ENCODE peak calls at places on chromosomes 13 and 19, in seven cellular contexts. C is mesendoderm, R is neuronal stem cell, T is mesenchymal stem cell, J is H1, D is IMR-90, I is trophoblast cell. A is an unnamed sample.
A peak's percentile ranks its signal among the peaks of the same experiment; 100 is the strongest.

GRCh38 chr13:36430247-36431203 is 1.8 kb upstream of the CCNA1 start:
- DNase-seq in C (peak; percentile 59), R (no peak), T (no peak), J (peak; percentile 62), D (no peak), I (no peak), A (peak; percentile 68)

GRCh38 chr19:11141937-11142527 is 13.6 kb downstream of the SPC24 start:
- DNase-seq in C (peak; percentile 55), R (no peak), T (peak; percentile 10), J (peak; percentile 54), D (no peak), I (no peak), A (peak; percentile 57)

GRCh38 chr13:35514166-35514565 is 37.7 kb upstream of the MAB21L1 start:
- DNase-seq in C (no peak), R (no peak), T (no peak), J (no peak), D (no peak), I (no peak), A (no peak)

GRCh38 chr13:112711528-112712265 is 21.9 kb downstream of the ATP11A start:
- DNase-seq in C (peak; percentile 100), R (peak; percentile 91), T (peak; percentile 98), J (peak; percentile 74), D (peak; percentile 98), I (peak; percentile 96), A (peak; percentile 93)

GRCh38 chr13:36436811-36437210 is 4.5 kb downstream of the CCNA1 start:
- DNase-seq in C (no peak), R (no peak), T (no peak), J (no peak), D (no peak), I (no peak), A (no peak)

GRCh38 chr13:75079226-75079625 is 402.7 kb downstream of the TBC1D4 start:
- DNase-seq in C (no peak), R (no peak), T (peak; percentile 34), J (no peak), D (peak; percentile 66), I (no peak), A (no peak)

GRCh38 chr13:102569488-102569887 is 27.3 kb upstream of the TPP2 start:
- DNase-seq in C (no peak), R (no peak), T (no peak), J (no peak), D (peak; percentile 69), I (no peak), A (no peak)

GRCh38 chr13:99206873-99207272 is 6.2 kb downstream of the UBAC2 start:
- DNase-seq in C (no peak), R (no peak), T (no peak), J (no peak), D (no peak), I (no peak), A (no peak)

GRCh38 chr19:58482372-58482771 is 6.2 kb downstream of the ZNF446 start:
- DNase-seq in C (no peak), R (no peak), T (no peak), J (no peak), D (no peak), I (no peak), A (no peak)

GRCh38 chr13:24027494-24027893 is 130.2 kb upstream of the C1QTNF9B start:
- DNase-seq in C (no peak), R (no peak), T (no peak), J (no peak), D (no peak), I (no peak), A (no peak)

GRCh38 chr13:24627090-24627714 is 53.0 kb upstream of the ATP12A start:
- DNase-seq in C (peak; percentile 82), R (peak; percentile 63), T (no peak), J (peak; percentile 94), D (no peak), I (peak; percentile 65), A (peak; percentile 87)

GRCh38 chr13:36910545-36910944 is 9.5 kb downstream of the SMAD9 start:
- DNase-seq in C (peak; percentile 42), R (no peak), T (no peak), J (no peak), D (no peak), I (no peak), A (no peak)

GRCh38 chr13:31951215-31951678 is 80.3 kb upstream of the FRY start:
- DNase-seq in C (peak; percentile 19), R (no peak), T (peak; percentile 82), J (no peak), D (peak; percentile 70), I (peak; percentile 64), A (no peak)

GRCh38 chr13:43237616-43238015 is 214.2 kb downstream of the DNAJC15 start:
- DNase-seq in C (no peak), R (no peak), T (no peak), J (no peak), D (no peak), I (no peak), A (no peak)

GRCh38 chr19:4199699-4200293 is 17.3 kb downstream of the ANKRD24 start:
- DNase-seq in C (no peak), R (no peak), T (no peak), J (peak; percentile 70), D (no peak), I (no peak), A (peak; percentile 80)

GRCh38 chr13:77139311-77139710 is 112.4 kb upstream of the FBXL3 start:
- DNase-seq in C (no peak), R (no peak), T (no peak), J (no peak), D (peak; percentile 55), I (no peak), A (no peak)

GRCh38 chr13:113110048-113110851 is 4.7 kb downstream of the F7 start:
- DNase-seq in C (no peak), R (no peak), T (no peak), J (no peak), D (no peak), I (no peak), A (no peak)

GRCh38 chr19:56748443-56748842 is 76.9 kb upstream of the ZNF835 start:
- DNase-seq in C (peak; percentile 31), R (peak; percentile 9), T (no peak), J (no peak), D (no peak), I (no peak), A (no peak)

GRCh38 chr19:1648156-1648925 is 4.1 kb downstream of the TCF3 start:
- DNase-seq in C (no peak), R (no peak), T (no peak), J (no peak), D (no peak), I (no peak), A (no peak)

GRCh38 chr13:112776354-112776753 is 86.5 kb downstream of the ATP11A start:
- DNase-seq in C (no peak), R (no peak), T (no peak), J (no peak), D (no peak), I (no peak), A (no peak)

GRCh38 chr19:32464279-32464678 is 58.7 kb downstream of the DPY19L3 start:
- DNase-seq in C (no peak), R (no peak), T (peak; percentile 8), J (no peak), D (peak; percentile 10), I (no peak), A (no peak)

GRCh38 chr19:49690656-49691242 is at the start of gene CPT1C:
- DNase-seq in C (peak; percentile 93), R (peak; percentile 91), T (peak; percentile 85), J (peak; percentile 94), D (peak; percentile 79), I (no peak), A (peak; percentile 93)

GRCh38 chr13:95231393-95231792 is 69.9 kb downstream of the ABCC4 start:
- DNase-seq in C (no peak), R (no peak), T (no peak), J (no peak), D (no peak), I (no peak), A (no peak)

GRCh38 chr13:39895254-39895653 is 239.8 kb downstream of the COG6 start:
- DNase-seq in C (no peak), R (no peak), T (no peak), J (no peak), D (no peak), I (no peak), A (no peak)

GRCh38 chr19:23823952-23824389 is 65.3 kb upstream of the ZNF681 start:
- DNase-seq in C (peak; percentile 87), R (peak; percentile 0), T (peak; percentile 2), J (no peak), D (no peak), I (peak; percentile 26), A (peak; percentile 47)

GRCh38 chr19:10230155-10230903 is 802 bp downstream of the S1PR2 start:
- DNase-seq in C (peak; percentile 82), R (peak; percentile 64), T (peak; percentile 56), J (peak; percentile 83), D (peak; percentile 58), I (peak; percentile 76), A (peak; percentile 77)

GRCh38 chr13:47875206-47875605 is 125.9 kb downstream of the SUCLA2 start:
- DNase-seq in C (no peak), R (no peak), T (no peak), J (no peak), D (no peak), I (no peak), A (no peak)

GRCh38 chr13:22427783-22428182 is 753.0 kb upstream of the SGCG start:
- DNase-seq in C (no peak), R (no peak), T (no peak), J (no peak), D (no peak), I (no peak), A (no peak)
- H4K8ac ChIP-seq in C (no peak overlapping the region), R (no peak overlapping the region), T (no peak overlapping the region), J (no peak overlapping the region), D (no peak overlapping the region), I (no peak overlapping the region), A (no peak overlapping the region)

DNA sequence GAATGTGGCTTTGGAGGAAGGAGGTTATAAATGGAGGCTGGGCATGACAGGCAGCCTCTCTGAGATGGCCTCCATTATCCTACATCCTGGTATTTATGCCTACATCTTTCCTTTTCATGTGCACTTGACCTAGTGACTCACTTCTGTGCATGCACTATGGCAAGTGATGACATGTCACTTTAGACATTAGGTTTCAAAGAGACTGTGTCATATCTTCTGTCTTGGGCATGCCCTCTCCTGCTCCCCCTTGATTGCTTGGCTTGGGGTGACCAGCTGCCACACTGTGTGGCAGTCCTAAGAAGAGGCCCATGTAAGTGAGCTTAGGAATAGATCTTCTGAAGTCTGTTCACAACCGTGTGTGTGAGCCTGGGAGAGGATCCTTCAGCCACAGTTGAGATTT is 472.8 kb downstream of the FGF9 start:
- DNase-seq in C (no peak), R (no peak), T (no peak), J (no peak), D (no peak), I (no peak), A (no peak)
- H4K8ac ChIP-seq in C (no peak overlapping the region), R (no peak overlapping the region), T (no peak overlapping the region), J (no peak overlapping the region), D (no peak overlapping the region), I (no peak overlapping the region), A (no peak overlapping the region)

DNA sequence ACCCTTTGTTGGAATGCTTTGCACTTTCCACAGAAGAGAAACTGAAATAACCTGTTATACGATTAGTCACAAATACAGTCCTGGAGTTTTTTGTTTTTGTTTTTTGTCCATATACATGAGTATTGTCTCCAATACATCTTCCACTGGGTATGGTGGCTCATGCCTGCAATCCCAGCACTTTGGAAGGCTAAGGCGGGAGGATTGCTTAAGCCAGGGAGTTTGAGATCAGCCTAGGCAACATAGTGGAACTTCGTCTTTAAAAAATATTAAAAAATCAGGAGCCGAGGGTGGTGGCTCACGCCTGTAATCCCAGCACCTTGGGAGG is 25.0 kb downstream of the AP2S1 start:
- DNase-seq in C (no peak), R (no peak), T (no peak), J (no peak), D (no peak), I (peak; percentile 68), A (no peak)
- H4K8ac ChIP-seq in C (no peak overlapping the region), R (no peak overlapping the region), T (no peak overlapping the region), J (no peak overlapping the region), D (no peak overlapping the region), I (no peak overlapping the region), A (no peak overlapping the region)

GRCh38 chr19:39602224-39602623 is at the start of gene LGALS13:
- DNase-seq in C (no peak), R (no peak), T (no peak), J (no peak), D (no peak), I (no peak), A (no peak)
- H4K8ac ChIP-seq in C (no peak within 1 kb of the TSS), R (peak within 1 kb of the TSS; percentile 1), T (no peak within 1 kb of the TSS), J (no peak within 1 kb of the TSS), D (no peak within 1 kb of the TSS), I (no peak within 1 kb of the TSS), A (no peak within 1 kb of the TSS)

A was measured in H9.